ENCODE peak calls at places on chromosomes 13 and 19, in nine cellular contexts. I, V, Q, F, D, N, H, C and Z are unnamed samples. For H3K4me1, the result is how much of the 10 kb centered on the place peaks cover.

GRCh38 chr19:22609630-22610029 is 24.5 kb upstream of the ZNF492 start:
- DNase-seq in V (no peak), H (peak), I (no peak), D (no peak), C (no peak), F (no peak), Q (no peak), N (no peak), Z (no peak)

GRCh38 chr19:10501971-10502523 is 1.1 kb downstream of the KEAP1 start:
- DNase-seq in H (peak), N (peak), D (peak), Q (peak), V (peak), F (peak), I (peak), C (no peak), Z (peak)

GRCh38 chr13:73715114-73715909 is 418.9 kb downstream of the KLF12 start:
- DNase-seq in C (no peak), D (no peak), F (no peak), V (no peak), N (no peak), Q (no peak), I (peak), H (no peak), Z (no peak)

GRCh38 chr13:79589605-79590511 is 108.9 kb downstream of the NDFIP2 start:
- DNase-seq in F (no peak), I (no peak), N (no peak), H (no peak), D (peak), C (no peak), Q (no peak), V (no peak), Z (no peak)

GRCh38 chr13:21987793-21988192 is 316.9 kb downstream of the FGF9 start:
- DNase-seq in N (no peak), H (no peak), C (no peak), F (no peak), Q (no peak), D (no peak), I (no peak), V (no peak), Z (no peak)

GRCh38 chr19:40057166-40057565 is 1.1 kb upstream of the ZNF780B start:
- DNase-seq in D (no peak), V (no peak), F (no peak), I (no peak), C (no peak), N (no peak), Q (no peak), H (no peak), Z (no peak)

GRCh38 chr19:48121909-48122371 is 11.3 kb upstream of the PLA2G4C start:
- DNase-seq in Q (no peak), C (no peak), D (peak), H (no peak), F (no peak), I (no peak), N (no peak), V (no peak), Z (no peak)

GRCh38 chr13:88919970-88920628 is 1248.9 kb downstream of the SLITRK5 start:
- DNase-seq in Q (no peak), I (peak), N (no peak), C (no peak), F (peak), H (no peak), V (no peak), D (no peak), Z (no peak)

GRCh38 chr19:7673995-7674667 is 2.8 kb upstream of the MCEMP1 start:
- DNase-seq in N (peak), I (peak), C (no peak), H (peak), F (peak), D (no peak), Q (peak), V (peak), Z (peak)

GRCh38 chr13:52711277-52711676 is 28.3 kb downstream of the CNMD start:
- DNase-seq in H (no peak), Q (no peak), C (no peak), V (no peak), F (no peak), D (no peak), N (no peak), I (no peak), Z (no peak)

GRCh38 chr19:46040952-46041500 is at the start of gene IGFL4:
- DNase-seq in V (no peak), Q (no peak), D (no peak), I (no peak), N (no peak), F (peak), H (no peak), C (no peak), Z (no peak)

GRCh38 chr13:56189439-56189838 is 951.3 kb upstream of the PRR20A start:
- DNase-seq in V (no peak), C (no peak), D (no peak), H (no peak), N (no peak), I (no peak), F (no peak), Q (no peak), Z (no peak)

GRCh38 chr13:70967564-70967963 is 859.3 kb upstream of the KLHL1 start:
- DNase-seq in N (no peak), V (no peak), F (no peak), H (no peak), D (no peak), Q (no peak), C (no peak), I (no peak), Z (no peak)

GRCh38 chr13:39910833-39911232 is 255.4 kb downstream of the COG6 start:
- DNase-seq in H (no peak), I (no peak), F (peak), N (no peak), Q (no peak), C (no peak), V (no peak), D (peak), Z (no peak)

GRCh38 chr19:11200931-11201330 is 3.6 kb upstream of the KANK2 start:
- DNase-seq in N (no peak), C (no peak), I (no peak), Q (no peak), F (no peak), H (no peak), D (no peak), V (no peak), Z (no peak)

GRCh38 chr19:36973844-36974195 is 57.7 kb downstream of the ZNF568 start:
- DNase-seq in D (no peak), H (no peak), V (no peak), C (no peak), I (no peak), F (no peak), N (no peak), Q (no peak), Z (no peak)

GRCh38 chr13:60661514-60661913 is 264.5 kb downstream of the TDRD3 start:
- DNase-seq in H (no peak), I (no peak), N (no peak), D (no peak), F (no peak), V (no peak), Q (no peak), C (no peak), Z (no peak)

GRCh38 chr13:77544765-77545316 is 9.3 kb downstream of the SCEL start:
- DNase-seq in F (no peak), Q (no peak), I (no peak), V (no peak), C (no peak), H (no peak), D (no peak), N (no peak), Z (no peak)

GRCh38 chr19:53881482-53882390 is at the start of gene PRKCG:
- DNase-seq in V (no peak), D (no peak), N (no peak), I (peak), F (no peak), Q (peak), H (peak), C (no peak), Z (no peak)

GRCh38 chr13:74732736-74733135 is 598.5 kb upstream of the KLF12 start:
- DNase-seq in V (no peak), I (no peak), N (no peak), D (no peak), C (no peak), H (no peak), Q (no peak), F (no peak), Z (no peak)

GRCh38 chr13:51518847-51519246 is 65.4 kb upstream of the WDFY2 start:
- DNase-seq in N (no peak), C (no peak), D (no peak), H (no peak), Q (no peak), I (no peak), F (no peak), V (peak), Z (no peak)

GRCh38 chr19:2095338-2095938 is 688 bp downstream of the MOB3A start:
- DNase-seq in Q (peak), N (no peak), C (no peak), F (no peak), V (no peak), I (peak), H (no peak), D (no peak), Z (peak)

GRCh38 chr13:100547805-100548204 is 40.8 kb downstream of the GGACT start:
- DNase-seq in D (peak), V (no peak), I (no peak), C (no peak), H (no peak), Q (no peak), F (peak), N (no peak), Z (no peak)

GRCh38 chr19:56099638-56100539 is 21.2 kb downstream of the ZNF787 start:
- DNase-seq in C (peak), I (no peak), H (peak), V (no peak), D (no peak), N (no peak), F (no peak), Q (no peak), Z (no peak)

GRCh38 chr13:50461189-50461588 is 382.3 kb downstream of the DLEU7 start:
- DNase-seq in Q (no peak), F (no peak), D (no peak), V (no peak), N (no peak), I (no peak), H (no peak), C (no peak), Z (no peak)

GRCh38 chr19:17073869-17074627 is 1.2 kb downstream of the HAUS8 start:
- DNase-seq in F (no peak), Q (no peak), C (no peak), N (no peak), D (no peak), V (peak), H (no peak), I (peak), Z (no peak)

GRCh38 chr19:38265213-38265861 is 964 bp downstream of the SPINT2 start:
- DNase-seq in C (no peak), N (no peak), H (no peak), I (no peak), V (no peak), D (peak), Q (peak), F (no peak), Z (no peak)

GRCh38 chr19:38685666-38686529 is 38.4 kb downstream of the ACTN4 start:
- DNase-seq in V (peak), Q (no peak), I (no peak), C (no peak), F (peak), N (no peak), H (no peak), D (no peak), Z (no peak)

GRCh38 chr13:47455581-47455980 is 545.5 kb downstream of the SUCLA2 start:
- DNase-seq in V (no peak), Q (no peak), H (no peak), F (no peak), D (no peak), I (no peak), N (no peak), C (no peak), Z (no peak)

GRCh38 chr19:58279042-58279924 is 528 bp downstream of the ZNF8 start:
- DNase-seq in I (peak), Q (peak), C (peak), D (peak), V (peak), N (peak), F (peak), H (peak), Z (peak)

GRCh38 chr19:1513492-1514294 is 874 bp upstream of the ADAMTSL5 start:
- DNase-seq in N (peak), I (peak), V (peak), H (peak), C (no peak), Q (peak), D (no peak), F (peak), Z (peak)

GRCh38 chr13:98180092-98180491 is 3.0 kb upstream of the RNF113B start:
- DNase-seq in N (no peak), Q (no peak), D (no peak), V (no peak), I (peak), C (no peak), H (no peak), F (no peak), Z (no peak)

GRCh38 chr13:98454389-98454881 is 122.5 kb downstream of the STK24 start:
- DNase-seq in N (no peak), V (peak), H (no peak), C (no peak), F (peak), D (no peak), I (no peak), Q (no peak), Z (peak)

GRCh38 chr13:29509999-29510586 is 85.4 kb downstream of the SLC7A1 start:
- DNase-seq in N (no peak), D (no peak), F (no peak), I (no peak), H (no peak), V (peak), Q (no peak), C (no peak), Z (no peak)

GRCh38 chr13:112444416-112445399 is 68.6 kb downstream of the SPACA7 start:
- DNase-seq in N (no peak), I (no peak), C (no peak), D (peak), V (no peak), Q (no peak), F (no peak), H (peak), Z (no peak)

GRCh38 chr13:76944457-76944856 is 3.9 kb upstream of the ACOD1 start:
- DNase-seq in C (no peak), Q (no peak), D (no peak), H (no peak), F (peak), I (no peak), N (no peak), V (peak), Z (no peak)

DNA sequence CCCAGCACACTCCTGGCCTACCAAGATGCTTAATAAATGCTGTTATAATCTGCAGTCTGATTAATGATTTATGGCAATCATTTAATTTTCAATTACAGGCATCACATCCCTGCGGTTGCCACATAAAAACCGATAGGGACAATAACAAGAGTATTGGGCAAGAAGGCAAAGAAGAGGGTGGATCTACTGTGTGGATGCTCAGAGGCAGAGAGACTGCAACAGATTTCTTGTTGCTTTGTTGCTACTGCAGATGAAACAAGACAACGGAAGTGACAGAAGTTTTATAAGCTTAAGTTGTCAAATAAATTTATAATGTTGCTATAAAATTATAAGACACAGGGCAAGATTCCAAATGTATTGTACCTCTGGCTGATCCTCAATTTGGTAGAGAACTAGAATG is 154.8 kb downstream of the ABCC4 start:
- DNase-seq in F (no peak), N (no peak), C (no peak), H (no peak), D (no peak), Q (no peak), I (no peak), V (no peak), Z (no peak)
- H3K27ac ChIP-seq in F (no peak), N (no peak), C (no peak), H (no peak), D (no peak), Q (no peak), I (no peak), V (no peak), Z (no peak)

GRCh38 chr13:41915096-41915495 is 45.8 kb downstream of the VWA8 start:
- DNase-seq in D (no peak), V (peak), I (no peak), H (no peak), N (no peak), Q (no peak), F (peak), C (no peak), Z (no peak)

GRCh38 chr13:41917641-41918040 is 43.3 kb downstream of the VWA8 start:
- DNase-seq in Q (no peak), N (no peak), I (no peak), D (no peak), H (no peak), C (no peak), V (peak), F (peak), Z (peak)

GRCh38 chr13:41919741-41920487 is 41.0 kb downstream of the VWA8 start:
- DNase-seq in F (no peak), D (no peak), N (no peak), Q (no peak), V (no peak), I (no peak), C (no peak), H (no peak), Z (no peak)

GRCh38 chr13:41916173-41916954 is 44.5 kb downstream of the VWA8 start:
- DNase-seq in Q (no peak), V (peak), C (no peak), F (peak), I (no peak), N (no peak), D (no peak), H (no peak), Z (no peak)

GRCh38 chr13:41919031-41919740 is 41.7 kb downstream of the VWA8 start:
- DNase-seq in Q (no peak), I (no peak), F (no peak), N (no peak), H (no peak), V (no peak), C (no peak), D (no peak), Z (no peak)
- H3K4me1 ChIP-seq in Q (under half), I (under half), F (under half), N (under half), H (under half), V (under half), C (under half), D (under half), Z (under half)

GRCh38 chr13:110980921-110981320 is 66.1 kb upstream of the ANKRD10 start:
- DNase-seq in H (no peak), N (no peak), V (no peak), C (no peak), Q (no peak), D (no peak), I (no peak), F (no peak), Z (no peak)

GRCh38 chr13:110978390-110978789 is 63.5 kb upstream of the ANKRD10 start:
- DNase-seq in H (no peak), C (no peak), V (peak), D (no peak), F (no peak), Q (no peak), N (no peak), I (no peak), Z (no peak)

GRCh38 chr13:110984798-110985197 is 69.9 kb upstream of the ANKRD10 start:
- DNase-seq in F (no peak), D (no peak), I (no peak), N (no peak), V (no peak), H (no peak), Q (no peak), C (no peak), Z (no peak)

GRCh38 chr13:110984392-110984791 is 69.5 kb upstream of the ANKRD10 start:
- DNase-seq in I (no peak), H (no peak), D (no peak), C (no peak), Q (no peak), F (peak), V (peak), N (no peak), Z (no peak)

GRCh38 chr13:110981379-110981778 is 66.5 kb upstream of the ANKRD10 start:
- DNase-seq in H (no peak), F (no peak), I (no peak), D (no peak), V (no peak), N (no peak), Q (no peak), C (no peak), Z (no peak)
- H3K27ac ChIP-seq in H (no peak), F (no peak), I (no peak), D (no peak), V (no peak), N (no peak), Q (no peak), C (no peak), Z (no peak)

GRCh38 chr19:3374369-3375112 is 8.2 kb downstream of the NFIC start:
- DNase-seq in F (peak), C (no peak), I (no peak), Q (peak), V (no peak), H (no peak), D (peak), N (peak), Z (no peak)

GRCh38 chr19:3370728-3371591 is 4.6 kb downstream of the NFIC start:
- DNase-seq in F (no peak), H (no peak), V (no peak), I (no peak), D (no peak), C (no peak), Q (no peak), N (no peak), Z (no peak)

GRCh38 chr19:3373971-3374368 is 7.6 kb downstream of the NFIC start:
- DNase-seq in D (no peak), F (no peak), H (no peak), I (no peak), C (no peak), N (no peak), Q (no peak), V (no peak), Z (no peak)

GRCh38 chr19:3370214-3370720 is 3.9 kb downstream of the NFIC start:
- DNase-seq in N (peak), Q (peak), H (no peak), D (no peak), C (no peak), F (peak), I (no peak), V (no peak), Z (no peak)

GRCh38 chr19:3372413-3372812 is 6.0 kb downstream of the NFIC start:
- DNase-seq in V (no peak), I (no peak), N (no peak), H (no peak), Q (peak), C (no peak), F (no peak), D (no peak), Z (no peak)
- H3K4me1 ChIP-seq in V (under half), I (under half), N (under half), H (half or more), Q (under half), C (under half), F (under half), D (under half), Z (under half)